ENCODE peak calls at places on chromosome 22, in eight cellular contexts. X is dermis microvascular lymphatic vessel endothelial cell; C is stimulated activated CD4-positive, alpha-beta T cell treated with anti-CD3 and anti-CD28 coated beads, Interleukin-1b, Interleukin-23, amount 100 ng/mL, for 24 hours; I is activated T-helper 1 cell treated with Interleukin-2 at 50 U/mL for 16 hours; G is posterior cingulate gyrus; U is smooth muscle cell of the brain vasculature; V is NCI-H1417; Q is fibroblast of gingiva. W is an unnamed sample.

GRCh38 chr22:39306456-39307361 is 12.7 kb downstream of the RPL3 start:
- DNase-seq in I (peak; percentile 39), X (peak; percentile 35), C (no peak), V (peak; percentile 4), U (no peak), G (peak; percentile 29), Q (no peak), W (no peak)

GRCh38 chr22:25054943-25055511 is 102.5 kb downstream of the KIAA1671 start:
- DNase-seq in Q (no peak), V (no peak), X (no peak), U (no peak), I (no peak), G (no peak), C (no peak), W (peak; percentile 39)

GRCh38 chr22:24996420-24996952 is 44.0 kb downstream of the KIAA1671 start:
- DNase-seq in V (peak; percentile 65), X (no peak), I (no peak), U (no peak), C (no peak), G (no peak), Q (peak; percentile 14), W (peak; percentile 78)

GRCh38 chr22:36257308-36257707 is 4.4 kb downstream of the APOL1 start:
- DNase-seq in U (no peak), V (no peak), Q (no peak), C (no peak), G (no peak), X (no peak), I (no peak), W (no peak)

GRCh38 chr22:46088541-46089311 is 61.6 kb upstream of the PPARA start:
- DNase-seq in V (no peak), G (no peak), C (no peak), I (no peak), X (peak; percentile 82), U (no peak), Q (peak; percentile 88), W (no peak)

GRCh38 chr22:26174280-26174679 is 5.0 kb downstream of the SEZ6L start:
- DNase-seq in V (peak; percentile 62), X (no peak), G (peak; percentile 18), U (no peak), C (no peak), Q (peak; percentile 2), I (no peak), W (no peak)

GRCh38 chr22:22556578-22556977 is 2.5 kb downstream of the PRAME start:
- DNase-seq in U (no peak), X (no peak), V (no peak), G (no peak), I (no peak), Q (no peak), C (no peak), W (no peak)

GRCh38 chr22:30575011-30575671 is 676 bp upstream of the GAL3ST1 start:
- DNase-seq in I (no peak), Q (peak; percentile 46), U (no peak), X (no peak), G (peak; percentile 59), V (no peak), C (no peak), W (no peak)

GRCh38 chr22:45480717-45481116 is 22.0 kb upstream of the FBLN1 start:
- DNase-seq in Q (no peak), G (no peak), X (no peak), U (no peak), C (no peak), V (no peak), I (no peak), W (no peak)

GRCh38 chr22:25656724-25657123 is 85.3 kb upstream of the MYO18B start:
- DNase-seq in V (no peak), U (no peak), I (no peak), X (no peak), G (no peak), Q (no peak), C (no peak), W (no peak)

GRCh38 chr22:43159484-43160178 is 8.3 kb downstream of the TSPO start:
- DNase-seq in C (no peak), X (no peak), I (no peak), V (no peak), Q (no peak), U (no peak), G (no peak), W (no peak)

GRCh38 chr22:23302171-23303002 is 122.1 kb downstream of the BCR start:
- DNase-seq in C (no peak), X (no peak), Q (no peak), U (no peak), G (no peak), V (no peak), I (no peak), W (no peak)

GRCh38 chr22:49634006-49634772 is 193.5 kb downstream of the BRD1 start:
- DNase-seq in G (no peak), V (no peak), X (no peak), I (no peak), U (no peak), C (no peak), Q (no peak), W (no peak)

GRCh38 chr22:37331034-37331428 is 48.7 kb downstream of the CYTH4 start:
- DNase-seq in C (no peak), V (peak; percentile 13), I (no peak), Q (no peak), U (no peak), X (no peak), G (no peak), W (peak; percentile 42)

GRCh38 chr22:21711851-21712250 is 23.7 kb downstream of the YPEL1 start:
- DNase-seq in U (no peak), C (no peak), V (no peak), I (no peak), Q (no peak), X (no peak), G (no peak), W (no peak)